ENCODE peak calls at places on chromosomes 3 and 15, in eight cellular contexts. M is HTR-8/SVneo, E is A549, C is NCI-H345, Q is amniotic stem cell, L is T-helper 17 cell, G is neural crest cell, O is NCI-H2171. U is an unnamed sample.

GRCh38 chr3:23650371-23651140 is 155.2 kb upstream of the UBE2E1 start:
- DNase-seq in M (no peak), E (peak), C (no peak), Q (peak), L (no peak), G (no peak), O (no peak), U (peak)

GRCh38 chr3:149638401-149639092 is 19.3 kb downstream of the WWTR1 start:
- DNase-seq in M (peak), E (no peak), C (no peak), Q (no peak), L (no peak), G (peak), O (no peak), U (no peak)

GRCh38 chr3:170429050-170429449 is 10.4 kb downstream of the CLDN11 start:
- DNase-seq in M (peak), E (no peak), C (no peak), Q (no peak), L (no peak), G (no peak), O (no peak), U (no peak)

GRCh38 chr15:25481208-25481862 is 42.5 kb upstream of the UBE3A start:
- DNase-seq in M (no peak), E (no peak), C (peak), Q (no peak), L (no peak), G (no peak), O (peak), U (peak)

GRCh38 chr15:67116742-67117141 is 51.3 kb downstream of the SMAD3 start:
- DNase-seq in M (no peak), E (peak), C (no peak), Q (no peak), L (no peak), G (no peak), O (no peak), U (peak)

GRCh38 chr3:140843656-140844055 is 98.0 kb upstream of the SLC25A36 start:
- DNase-seq in M (no peak), E (no peak), C (no peak), Q (no peak), L (no peak), G (no peak), O (no peak), U (no peak)

GRCh38 chr3:31452495-31453106 is 80.1 kb upstream of the STT3B start:
- DNase-seq in M (no peak), E (no peak), C (no peak), Q (no peak), L (no peak), G (no peak), O (no peak), U (no peak)

GRCh38 chr15:84772467-84772866 is 24.1 kb downstream of the ZNF592 start:
- DNase-seq in M (no peak), E (no peak), C (no peak), Q (no peak), L (no peak), G (no peak), O (no peak), U (no peak)

GRCh38 chr3:65785065-65785645 is 253.6 kb downstream of the MAGI1 start:
- DNase-seq in M (peak), E (peak), C (peak), Q (peak), L (no peak), G (no peak), O (peak), U (peak)

GRCh38 chr3:122403489-122403888 is 12.4 kb downstream of the WDR5B start:
- DNase-seq in M (no peak), E (no peak), C (no peak), Q (no peak), L (no peak), G (no peak), O (no peak), U (no peak)

GRCh38 chr3:18423401-18424212 is 1.5 kb downstream of the SATB1 start:
- DNase-seq in M (no peak), E (no peak), C (peak), Q (no peak), L (no peak), G (peak), O (no peak), U (peak)

GRCh38 chr3:64501298-64501906 is 186.4 kb downstream of the ADAMTS9 start:
- DNase-seq in M (no peak), E (no peak), C (peak), Q (peak), L (no peak), G (no peak), O (no peak), U (no peak)

GRCh38 chr15:23035964-23036566 is 3.3 kb downstream of the TUBGCP5 start:
- DNase-seq in M (peak), E (peak), C (peak), Q (no peak), L (no peak), G (peak), O (no peak), U (peak)

GRCh38 chr3:125202197-125202596 is 10.4 kb downstream of the SLC12A8 start:
- DNase-seq in M (peak), E (no peak), C (no peak), Q (no peak), L (no peak), G (no peak), O (no peak), U (peak)

GRCh38 chr3:172846103-172846561 is 95.6 kb downstream of the ECT2 start:
- DNase-seq in M (no peak), E (no peak), C (no peak), Q (no peak), L (no peak), G (no peak), O (no peak), U (no peak)

GRCh38 chr15:94168250-94168649 is 63.1 kb upstream of the MCTP2 start:
- DNase-seq in M (no peak), E (no peak), C (no peak), Q (no peak), L (no peak), G (no peak), O (no peak), U (peak)

GRCh38 chr3:177106184-177106583 is 91.1 kb downstream of the TBL1XR1 start:
- DNase-seq in M (no peak), E (no peak), C (peak), Q (no peak), L (no peak), G (no peak), O (no peak), U (no peak)

GRCh38 chr3:45204136-45204535 is 22.0 kb downstream of the TMEM158 start:
- DNase-seq in M (no peak), E (no peak), C (no peak), Q (peak), L (no peak), G (no peak), O (no peak), U (peak)

GRCh38 chr3:127953636-127954035 is 38.6 kb downstream of the KBTBD12 start:
- DNase-seq in M (no peak), E (no peak), C (no peak), Q (no peak), L (no peak), G (no peak), O (no peak), U (peak)

GRCh38 chr15:42911058-42911592 is 9.5 kb downstream of the TTBK2 start:
- DNase-seq in M (no peak), E (no peak), C (no peak), Q (no peak), L (no peak), G (no peak), O (no peak), U (no peak)

U was measured in PC-3.